ENCODE peak calls at places on chromosome 16, in nine cellular contexts. F, S, U, J, E, V, L, H and Z are unnamed samples.
A peak's percentile ranks its signal among the peaks of the same experiment; 100 is the strongest.

GRCh38 chr16:87626401-87626800 is 24.1 kb downstream of the JPH3 start:
- DNase-seq in U (no peak), S (no peak), L (no peak), F (no peak), H (no peak), E (no peak), V (no peak), J (no peak), Z (no peak)

GRCh38 chr16:67528870-67529638 is 425 bp downstream of the RIPOR1 start:
- DNase-seq in S (no peak), E (no peak), J (no peak), U (no peak), F (peak; percentile 64), V (peak; percentile 42), L (peak; percentile 47), H (peak; percentile 33), Z (peak; percentile 81)

GRCh38 chr16:70796301-70796700 is 4.7 kb downstream of the VAC14 start:
- DNase-seq in J (no peak), E (no peak), V (no peak), F (no peak), U (no peak), L (no peak), S (no peak), H (no peak), Z (no peak)

GRCh38 chr16:10684541-10685151 is 10.1 kb downstream of the TEKT5 start:
- DNase-seq in V (no peak), F (no peak), H (no peak), L (no peak), J (no peak), E (no peak), S (no peak), U (no peak), Z (no peak)

GRCh38 chr16:68380676-68381362 is 67.5 kb downstream of the SMPD3 start:
- DNase-seq in L (no peak), J (no peak), E (no peak), H (no peak), F (no peak), V (no peak), S (no peak), U (no peak), Z (no peak)

GRCh38 chr16:86578056-86578455 is 293 bp upstream of the FOXL1 start:
- DNase-seq in H (no peak), S (no peak), U (no peak), L (peak; percentile 86), E (no peak), V (peak; percentile 24), F (no peak), J (no peak), Z (no peak)

GRCh38 chr16:69520800-69521602 is 44.8 kb upstream of the NFAT5 start:
- DNase-seq in E (no peak), V (no peak), F (peak; percentile 36), S (peak; percentile 81), L (no peak), U (no peak), J (no peak), H (no peak), Z (no peak)

GRCh38 chr16:14284371-14284770 is 213.3 kb downstream of the MRTFB start:
- DNase-seq in U (no peak), E (no peak), S (no peak), H (no peak), F (no peak), V (no peak), L (no peak), J (no peak), Z (no peak)

GRCh38 chr16:58086381-58087208 is 42.6 kb downstream of the CFAP20 start:
- DNase-seq in F (no peak), J (no peak), V (peak; percentile 36), U (no peak), E (no peak), H (no peak), L (no peak), S (no peak), Z (no peak)

GRCh38 chr16:69469807-69470561 is 45.6 kb downstream of the CYB5B start:
- DNase-seq in V (no peak), H (peak; percentile 20), L (no peak), U (no peak), J (no peak), S (peak; percentile 88), F (peak; percentile 41), E (no peak), Z (no peak)

GRCh38 chr16:70390774-70391173 is 44.1 kb downstream of the DDX19A start:
- DNase-seq in F (no peak), V (no peak), J (no peak), H (no peak), U (no peak), L (no peak), E (no peak), S (no peak), Z (no peak)

GRCh38 chr16:13021996-13022395 is 120.6 kb downstream of the SHISA9 start:
- DNase-seq in J (no peak), F (no peak), S (no peak), E (peak; percentile 1), L (peak; percentile 5), H (no peak), V (no peak), U (no peak), Z (no peak)

GRCh38 chr16:1776672-1776955 is 3.7 kb upstream of the MRPS34 start:
- DNase-seq in H (no peak), S (no peak), J (no peak), U (no peak), V (no peak), L (no peak), E (no peak), F (no peak), Z (no peak)

GRCh38 chr16:67719778-67720144 is 645 bp upstream of the GFOD2 start:
- DNase-seq in S (peak; percentile 30), F (no peak), U (no peak), J (no peak), E (no peak), L (peak; percentile 70), H (no peak), V (peak; percentile 88), Z (no peak)

GRCh38 chr16:89363621-89364393 is 126.6 kb downstream of the ANKRD11 start:
- DNase-seq in E (no peak), F (no peak), L (peak; percentile 92), S (peak; percentile 73), J (no peak), V (peak; percentile 85), U (no peak), H (peak; percentile 31), Z (peak; percentile 54)

GRCh38 chr16:65294708-65295107 is 172.8 kb upstream of the CDH11 start:
- DNase-seq in E (no peak), U (no peak), S (no peak), V (no peak), L (no peak), H (no peak), F (no peak), J (no peak), Z (no peak)

GRCh38 chr16:8739989-8740704 is 57.3 kb downstream of the TMEM186 start:
- DNase-seq in U (no peak), S (no peak), H (no peak), J (no peak), E (no peak), L (no peak), V (no peak), F (no peak), Z (no peak)

GRCh38 chr16:89831810-89832328 is 3.6 kb downstream of the SPIRE2 start:
- DNase-seq in V (no peak), F (no peak), L (no peak), H (no peak), U (no peak), E (no peak), J (no peak), S (no peak), Z (no peak)

GRCh38 chr16:28609631-28610594 is at the start of gene SULT1A1:
- DNase-seq in L (no peak), S (no peak), E (no peak), J (no peak), V (peak; percentile 48), H (no peak), U (no peak), F (no peak), Z (peak; percentile 79)

GRCh38 chr16:66619036-66619435 is 14.5 kb downstream of the CMTM3 start:
- DNase-seq in U (no peak), J (no peak), F (no peak), H (no peak), E (no peak), S (no peak), V (no peak), L (peak; percentile 59), Z (no peak)

GRCh38 chr16:10972956-10973464 is 28.6 kb downstream of the CLEC16A start:
- DNase-seq in E (no peak), L (no peak), H (no peak), V (no peak), S (no peak), F (no peak), U (no peak), J (no peak), Z (no peak)

GRCh38 chr16:27464663-27465482 is 62.9 kb downstream of the IL21R start:
- DNase-seq in F (no peak), L (no peak), U (no peak), S (no peak), V (no peak), H (no peak), E (no peak), J (no peak), Z (no peak)

GRCh38 chr16:23353440-23353839 is 51.3 kb downstream of the SCNN1B start:
- DNase-seq in J (no peak), S (peak; percentile 33), L (no peak), E (no peak), F (no peak), V (no peak), U (no peak), H (no peak), Z (no peak)

GRCh38 chr16:89121691-89122321 is 28.2 kb downstream of the ACSF3 start:
- DNase-seq in U (no peak), F (no peak), L (no peak), H (no peak), J (no peak), S (no peak), V (no peak), E (no peak), Z (no peak)

GRCh38 chr16:23398987-23399805 is 53.8 kb downstream of the COG7 start:
- DNase-seq in V (peak; percentile 44), J (no peak), S (no peak), E (no peak), U (no peak), L (peak; percentile 21), F (no peak), H (no peak), Z (peak; percentile 77)

GRCh38 chr16:65414284-65414984 is 292.6 kb upstream of the CDH11 start:
- DNase-seq in U (no peak), H (no peak), J (no peak), S (peak; percentile 12), L (peak; percentile 93), V (peak; percentile 4), F (no peak), E (peak; percentile 79), Z (no peak)

GRCh38 chr16:4519274-4520058 is 19.1 kb downstream of the CDIP1 start:
- DNase-seq in H (no peak), E (no peak), U (no peak), L (no peak), F (no peak), V (no peak), S (no peak), J (no peak), Z (no peak)

GRCh38 chr16:87278191-87279093 is 38.8 kb downstream of the C16orf95 start:
- DNase-seq in F (peak; percentile 88), J (no peak), U (no peak), S (peak; percentile 73), H (peak; percentile 32), V (peak; percentile 85), E (no peak), L (peak; percentile 82), Z (peak; percentile 70)